ENCODE peak calls at places on chromosomes 7 and 10, in ten cellular contexts. One of them, this sample, is unnamed.

GRCh38 chr10:27383595-27384542 is 120.2 kb upstream of the RAB18 start:
- DNase-seq in Peyer's patch: no peak
- DNase-seq in cardiac fibroblast: no peak
- DNase-seq in astrocyte of the spinal cord: peak
- DNase-seq in endothelial cell: no peak
- DNase-seq in brain microvascular endothelial cell: no peak
- DNase-seq in cardiac muscle cell: no peak
- DNase-seq in progenitor cell of endocrine pancreas: no peak
- DNase-seq in astrocyte of the cerebellum: no peak
- DNase-seq in fibroblast of lung: no peak
- DNase-seq in this sample: no peak

GRCh38 chr7:67738-68395 is 124.5 kb upstream of the FAM20C start:
- DNase-seq in Peyer's patch: no peak
- DNase-seq in cardiac fibroblast: no peak
- DNase-seq in astrocyte of the spinal cord: peak
- DNase-seq in endothelial cell: no peak
- DNase-seq in brain microvascular endothelial cell: no peak
- DNase-seq in cardiac muscle cell: no peak
- DNase-seq in progenitor cell of endocrine pancreas: no peak
- DNase-seq in astrocyte of the cerebellum: no peak
- DNase-seq in fibroblast of lung: no peak
- DNase-seq in this sample: no peak

GRCh38 chr10:102781089-102781920 is 37.6 kb downstream of the WBP1L start:
- DNase-seq in Peyer's patch: no peak
- DNase-seq in cardiac fibroblast: peak
- DNase-seq in astrocyte of the spinal cord: peak
- DNase-seq in endothelial cell: no peak
- DNase-seq in brain microvascular endothelial cell: no peak
- DNase-seq in cardiac muscle cell: peak
- DNase-seq in progenitor cell of endocrine pancreas: no peak
- DNase-seq in astrocyte of the cerebellum: no peak
- DNase-seq in fibroblast of lung: peak
- DNase-seq in this sample: no peak

GRCh38 chr10:71978476-71978875 is 14.3 kb downstream of the CHST3 start:
- DNase-seq in Peyer's patch: no peak
- DNase-seq in cardiac fibroblast: no peak
- DNase-seq in astrocyte of the spinal cord: no peak
- DNase-seq in endothelial cell: no peak
- DNase-seq in brain microvascular endothelial cell: no peak
- DNase-seq in cardiac muscle cell: no peak
- DNase-seq in progenitor cell of endocrine pancreas: no peak
- DNase-seq in astrocyte of the cerebellum: no peak
- DNase-seq in fibroblast of lung: no peak
- DNase-seq in this sample: no peak

GRCh38 chr7:129845972-129846327 is 106.8 kb downstream of the UBE2H start:
- DNase-seq in Peyer's patch: no peak
- DNase-seq in cardiac fibroblast: peak
- DNase-seq in astrocyte of the spinal cord: peak
- DNase-seq in endothelial cell: no peak
- DNase-seq in brain microvascular endothelial cell: peak
- DNase-seq in cardiac muscle cell: peak
- DNase-seq in progenitor cell of endocrine pancreas: no peak
- DNase-seq in astrocyte of the cerebellum: peak
- DNase-seq in fibroblast of lung: peak
- DNase-seq in this sample: peak

GRCh38 chr10:42475168-42476098 is 162.9 kb downstream of the ZNF33B start:
- DNase-seq in Peyer's patch: no peak
- DNase-seq in cardiac fibroblast: peak
- DNase-seq in astrocyte of the spinal cord: no peak
- DNase-seq in endothelial cell: no peak
- DNase-seq in brain microvascular endothelial cell: peak
- DNase-seq in cardiac muscle cell: peak
- DNase-seq in progenitor cell of endocrine pancreas: no peak
- DNase-seq in astrocyte of the cerebellum: no peak
- DNase-seq in fibroblast of lung: peak
- DNase-seq in this sample: peak

GRCh38 chr7:127652333-127653248 is 597 bp downstream of the SND1 start:
- DNase-seq in Peyer's patch: no peak
- DNase-seq in cardiac fibroblast: peak
- DNase-seq in astrocyte of the spinal cord: peak
- DNase-seq in endothelial cell: no peak
- DNase-seq in brain microvascular endothelial cell: peak
- DNase-seq in cardiac muscle cell: peak
- DNase-seq in progenitor cell of endocrine pancreas: no peak
- DNase-seq in astrocyte of the cerebellum: no peak
- DNase-seq in fibroblast of lung: peak
- DNase-seq in this sample: peak

GRCh38 chr7:85046512-85046911 is 140.3 kb downstream of the SEMA3D start:
- DNase-seq in Peyer's patch: no peak
- DNase-seq in cardiac fibroblast: no peak
- DNase-seq in astrocyte of the spinal cord: no peak
- DNase-seq in endothelial cell: no peak
- DNase-seq in brain microvascular endothelial cell: no peak
- DNase-seq in cardiac muscle cell: no peak
- DNase-seq in progenitor cell of endocrine pancreas: no peak
- DNase-seq in astrocyte of the cerebellum: no peak
- DNase-seq in fibroblast of lung: no peak
- DNase-seq in this sample: no peak

GRCh38 chr10:69464801-69465401 is 13.6 kb downstream of the TSPAN15 start:
- DNase-seq in Peyer's patch: peak
- DNase-seq in cardiac fibroblast: no peak
- DNase-seq in astrocyte of the spinal cord: no peak
- DNase-seq in endothelial cell: no peak
- DNase-seq in brain microvascular endothelial cell: no peak
- DNase-seq in cardiac muscle cell: no peak
- DNase-seq in progenitor cell of endocrine pancreas: no peak
- DNase-seq in astrocyte of the cerebellum: no peak
- DNase-seq in fibroblast of lung: no peak
- DNase-seq in this sample: no peak

GRCh38 chr7:134024729-134025128 is 102.4 kb upstream of the LRGUK start:
- DNase-seq in Peyer's patch: no peak
- DNase-seq in cardiac fibroblast: peak
- DNase-seq in astrocyte of the spinal cord: no peak
- DNase-seq in endothelial cell: no peak
- DNase-seq in brain microvascular endothelial cell: no peak
- DNase-seq in cardiac muscle cell: peak
- DNase-seq in progenitor cell of endocrine pancreas: no peak
- DNase-seq in astrocyte of the cerebellum: no peak
- DNase-seq in fibroblast of lung: peak
- DNase-seq in this sample: no peak

GRCh38 chr10:79049931-79050895 is 18.6 kb upstream of the ZMIZ1 start:
- DNase-seq in Peyer's patch: peak
- DNase-seq in cardiac fibroblast: no peak
- DNase-seq in astrocyte of the spinal cord: no peak
- DNase-seq in endothelial cell: no peak
- DNase-seq in brain microvascular endothelial cell: no peak
- DNase-seq in cardiac muscle cell: no peak
- DNase-seq in progenitor cell of endocrine pancreas: no peak
- DNase-seq in astrocyte of the cerebellum: no peak
- DNase-seq in fibroblast of lung: no peak
- DNase-seq in this sample: no peak

GRCh38 chr7:37312608-37313007 is 136.1 kb downstream of the ELMO1 start:
- DNase-seq in Peyer's patch: no peak
- DNase-seq in cardiac fibroblast: no peak
- DNase-seq in astrocyte of the spinal cord: no peak
- DNase-seq in endothelial cell: no peak
- DNase-seq in brain microvascular endothelial cell: no peak
- DNase-seq in cardiac muscle cell: no peak
- DNase-seq in progenitor cell of endocrine pancreas: no peak
- DNase-seq in astrocyte of the cerebellum: no peak
- DNase-seq in fibroblast of lung: no peak
- DNase-seq in this sample: no peak

GRCh38 chr7:138036135-138036534 is 34.2 kb upstream of the CREB3L2 start:
- DNase-seq in Peyer's patch: no peak
- DNase-seq in cardiac fibroblast: no peak
- DNase-seq in astrocyte of the spinal cord: no peak
- DNase-seq in endothelial cell: no peak
- DNase-seq in brain microvascular endothelial cell: no peak
- DNase-seq in cardiac muscle cell: no peak
- DNase-seq in progenitor cell of endocrine pancreas: no peak
- DNase-seq in astrocyte of the cerebellum: no peak
- DNase-seq in fibroblast of lung: no peak
- DNase-seq in this sample: no peak

GRCh38 chr7:725223-726005 is 1.1 kb upstream of the DNAAF5 start:
- DNase-seq in Peyer's patch: no peak
- DNase-seq in cardiac fibroblast: peak
- DNase-seq in astrocyte of the spinal cord: peak
- DNase-seq in endothelial cell: no peak
- DNase-seq in brain microvascular endothelial cell: peak
- DNase-seq in cardiac muscle cell: peak
- DNase-seq in progenitor cell of endocrine pancreas: no peak
- DNase-seq in astrocyte of the cerebellum: no peak
- DNase-seq in fibroblast of lung: peak
- DNase-seq in this sample: peak

GRCh38 chr7:29924684-29925083 is 64.9 kb downstream of the SCRN1 start:
- DNase-seq in Peyer's patch: no peak
- DNase-seq in cardiac fibroblast: no peak
- DNase-seq in astrocyte of the spinal cord: no peak
- DNase-seq in endothelial cell: no peak
- DNase-seq in brain microvascular endothelial cell: no peak
- DNase-seq in cardiac muscle cell: no peak
- DNase-seq in progenitor cell of endocrine pancreas: no peak
- DNase-seq in astrocyte of the cerebellum: no peak
- DNase-seq in fibroblast of lung: no peak
- DNase-seq in this sample: no peak

GRCh38 chr7:29923231-29923630 is 66.4 kb downstream of the SCRN1 start:
- DNase-seq in Peyer's patch: no peak
- DNase-seq in cardiac fibroblast: no peak
- DNase-seq in astrocyte of the spinal cord: no peak
- DNase-seq in endothelial cell: no peak
- DNase-seq in brain microvascular endothelial cell: no peak
- DNase-seq in cardiac muscle cell: no peak
- DNase-seq in progenitor cell of endocrine pancreas: no peak
- DNase-seq in astrocyte of the cerebellum: no peak
- DNase-seq in fibroblast of lung: no peak
- DNase-seq in this sample: no peak

GRCh38 chr7:29921404-29922010 is 68.1 kb downstream of the SCRN1 start:
- DNase-seq in Peyer's patch: peak
- DNase-seq in cardiac fibroblast: peak
- DNase-seq in astrocyte of the spinal cord: peak
- DNase-seq in endothelial cell: peak
- DNase-seq in brain microvascular endothelial cell: peak
- DNase-seq in cardiac muscle cell: peak
- DNase-seq in progenitor cell of endocrine pancreas: peak
- DNase-seq in astrocyte of the cerebellum: peak
- DNase-seq in fibroblast of lung: peak
- DNase-seq in this sample: peak

GRCh38 chr7:29926216-29926615 is 63.4 kb downstream of the SCRN1 start:
- DNase-seq in Peyer's patch: no peak
- DNase-seq in cardiac fibroblast: no peak
- DNase-seq in astrocyte of the spinal cord: no peak
- DNase-seq in endothelial cell: no peak
- DNase-seq in brain microvascular endothelial cell: no peak
- DNase-seq in cardiac muscle cell: no peak
- DNase-seq in progenitor cell of endocrine pancreas: no peak
- DNase-seq in astrocyte of the cerebellum: no peak
- DNase-seq in fibroblast of lung: no peak
- DNase-seq in this sample: no peak

DNA sequence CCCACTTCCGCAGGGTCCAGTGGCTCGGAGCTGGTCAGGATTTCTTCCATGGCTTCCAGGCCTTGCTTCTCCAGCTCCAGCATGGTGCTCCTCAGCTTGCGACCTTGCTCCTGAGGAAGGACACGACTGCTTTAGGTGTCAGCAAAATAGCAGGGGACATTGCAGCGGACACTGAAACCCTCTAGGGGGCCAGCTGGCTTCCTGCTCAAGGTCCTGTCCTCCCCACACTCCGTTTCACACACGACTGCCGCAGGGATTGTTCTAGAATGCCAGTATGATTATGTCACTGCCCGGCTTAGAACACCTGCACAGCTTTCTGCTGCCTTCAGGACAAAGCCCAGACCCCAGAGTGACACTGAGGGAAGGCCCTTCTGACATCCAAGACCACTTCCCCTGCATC is 65.6 kb downstream of the SCRN1 start:
- DNase-seq in Peyer's patch: no peak
- DNase-seq in cardiac fibroblast: no peak
- DNase-seq in astrocyte of the spinal cord: no peak
- DNase-seq in endothelial cell: no peak
- DNase-seq in brain microvascular endothelial cell: no peak
- DNase-seq in cardiac muscle cell: no peak
- DNase-seq in progenitor cell of endocrine pancreas: no peak
- DNase-seq in astrocyte of the cerebellum: no peak
- DNase-seq in fibroblast of lung: no peak
- DNase-seq in this sample: no peak
- TF ChIP-seq CTCF in Peyer's patch: no peak
- TF ChIP-seq CTCF in cardiac fibroblast: no peak
- TF ChIP-seq CTCF in astrocyte of the spinal cord: no peak
- TF ChIP-seq CTCF in endothelial cell: no peak
- TF ChIP-seq CTCF in brain microvascular endothelial cell: peak
- TF ChIP-seq CTCF in cardiac muscle cell: no peak
- TF ChIP-seq CTCF in progenitor cell of endocrine pancreas: no peak
- TF ChIP-seq CTCF in astrocyte of the cerebellum: no peak
- TF ChIP-seq CTCF in fibroblast of lung: no peak
- TF ChIP-seq CTCF in this sample: no peak

GRCh38 chr10:11706911-11707567 is 35.1 kb upstream of the ECHDC3 start:
- DNase-seq in Peyer's patch: no peak
- DNase-seq in cardiac fibroblast: no peak
- DNase-seq in astrocyte of the spinal cord: no peak
- DNase-seq in endothelial cell: no peak
- DNase-seq in brain microvascular endothelial cell: no peak
- DNase-seq in cardiac muscle cell: no peak
- DNase-seq in progenitor cell of endocrine pancreas: no peak
- DNase-seq in astrocyte of the cerebellum: no peak
- DNase-seq in fibroblast of lung: no peak
- DNase-seq in this sample: no peak
- TF ChIP-seq CTCF in Peyer's patch: no peak
- TF ChIP-seq CTCF in cardiac fibroblast: no peak
- TF ChIP-seq CTCF in astrocyte of the spinal cord: peak
- TF ChIP-seq CTCF in endothelial cell: peak
- TF ChIP-seq CTCF in brain microvascular endothelial cell: peak
- TF ChIP-seq CTCF in cardiac muscle cell: no peak
- TF ChIP-seq CTCF in progenitor cell of endocrine pancreas: peak
- TF ChIP-seq CTCF in astrocyte of the cerebellum: no peak
- TF ChIP-seq CTCF in fibroblast of lung: no peak
- TF ChIP-seq CTCF in this sample: peak

DNA sequence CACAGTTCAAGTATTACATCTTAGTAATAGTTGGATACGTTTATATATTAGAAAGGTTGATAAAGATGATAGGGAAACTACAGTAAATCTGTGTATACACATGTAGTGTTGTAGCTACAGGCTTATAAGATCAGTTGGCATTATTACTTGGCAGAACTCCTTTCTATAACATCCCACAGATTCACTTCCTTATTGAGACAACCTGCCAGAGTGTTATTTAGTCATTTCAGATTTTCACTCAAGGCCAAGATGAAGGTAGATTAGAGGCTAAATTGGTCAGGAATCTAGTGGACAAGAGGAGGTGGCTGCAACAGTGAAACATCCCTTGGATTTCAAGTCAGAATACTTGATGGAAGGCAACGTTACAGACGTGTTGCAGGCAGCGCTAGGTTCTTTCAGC is 63.0 kb downstream of the PAPSS2 start:
- DNase-seq in Peyer's patch: no peak
- DNase-seq in cardiac fibroblast: no peak
- DNase-seq in astrocyte of the spinal cord: no peak
- DNase-seq in endothelial cell: no peak
- DNase-seq in brain microvascular endothelial cell: no peak
- DNase-seq in cardiac muscle cell: no peak
- DNase-seq in progenitor cell of endocrine pancreas: no peak
- DNase-seq in astrocyte of the cerebellum: no peak
- DNase-seq in fibroblast of lung: no peak
- DNase-seq in this sample: no peak
- TF ChIP-seq CTCF in Peyer's patch: no peak
- TF ChIP-seq CTCF in cardiac fibroblast: no peak
- TF ChIP-seq CTCF in astrocyte of the spinal cord: no peak
- TF ChIP-seq CTCF in endothelial cell: no peak
- TF ChIP-seq CTCF in brain microvascular endothelial cell: no peak
- TF ChIP-seq CTCF in cardiac muscle cell: no peak
- TF ChIP-seq CTCF in progenitor cell of endocrine pancreas: no peak
- TF ChIP-seq CTCF in astrocyte of the cerebellum: no peak
- TF ChIP-seq CTCF in fibroblast of lung: no peak
- TF ChIP-seq CTCF in this sample: no peak

GRCh38 chr10:25682203-25682950 is 251.7 kb upstream of the MYO3A start:
- DNase-seq in Peyer's patch: no peak
- DNase-seq in cardiac fibroblast: peak
- DNase-seq in astrocyte of the spinal cord: peak
- DNase-seq in endothelial cell: no peak
- DNase-seq in brain microvascular endothelial cell: peak
- DNase-seq in cardiac muscle cell: peak
- DNase-seq in progenitor cell of endocrine pancreas: no peak
- DNase-seq in astrocyte of the cerebellum: peak
- DNase-seq in fibroblast of lung: peak
- DNase-seq in this sample: no peak
- TF ChIP-seq CTCF in Peyer's patch: no peak
- TF ChIP-seq CTCF in cardiac fibroblast: peak
- TF ChIP-seq CTCF in astrocyte of the spinal cord: peak
- TF ChIP-seq CTCF in endothelial cell: peak
- TF ChIP-seq CTCF in brain microvascular endothelial cell: peak
- TF ChIP-seq CTCF in cardiac muscle cell: peak
- TF ChIP-seq CTCF in progenitor cell of endocrine pancreas: peak
- TF ChIP-seq CTCF in astrocyte of the cerebellum: peak
- TF ChIP-seq CTCF in fibroblast of lung: peak
- TF ChIP-seq CTCF in this sample: peak